ENCODE peak calls at places on chromosomes 2 and 18, in five cellular contexts. G is astrocyte, X is brain microvascular endothelial cell, I is endothelial cell of umbilical vein, K is Panc1. W is an unnamed sample.

GRCh38 chr2:86301711-86302202 is 35.7 kb downstream of the REEP1 start:
- DNase-seq in I (peak), K (no peak), G (no peak), X (no peak), W (no peak)

GRCh38 chr2:47230418-47230817 is 75.3 kb upstream of the STPG4 start:
- DNase-seq in I (no peak), K (no peak), G (peak), X (no peak), W (peak)

GRCh38 chr2:15993232-15993610 is 52.9 kb downstream of the MYCN start:
- DNase-seq in I (no peak), X (no peak), G (no peak), K (no peak), W (no peak)

GRCh38 chr2:10020001-10020400 is 23.3 kb upstream of the KLF11 start:
- DNase-seq in I (no peak), X (no peak), G (no peak), K (no peak), W (no peak)

GRCh38 chr2:64295326-64296149 is 151.3 kb upstream of the PELI1 start:
- DNase-seq in G (no peak), X (no peak), I (no peak), K (no peak), W (no peak)

GRCh38 chr18:76209597-76209996 is 285.4 kb downstream of the ZNF516 start:
- DNase-seq in X (no peak), K (peak), G (peak), I (no peak), W (peak)

GRCh38 chr2:174023591-174024523 is 58.7 kb upstream of the SP3 start:
- DNase-seq in X (peak), G (peak), K (no peak), I (no peak), W (peak)

GRCh38 chr2:84986018-84986417 is 15.1 kb downstream of the KCMF1 start:
- DNase-seq in K (no peak), G (no peak), I (no peak), X (no peak), W (no peak)

GRCh38 chr2:220300806-220301205 is 673.4 kb downstream of the SLC4A3 start:
- DNase-seq in X (no peak), G (peak), K (no peak), I (no peak), W (peak)

GRCh38 chr2:153391131-153391530 is 87.4 kb downstream of the RPRM start:
- DNase-seq in I (no peak), K (no peak), X (no peak), G (peak), W (no peak)

GRCh38 chr2:134926231-134926931 is 7.8 kb downstream of the CCNT2 start:
- DNase-seq in K (no peak), G (no peak), I (peak), X (peak), W (peak)

GRCh38 chr18:76461148-76461547 is 33.9 kb downstream of the ZNF516 start:
- DNase-seq in K (no peak), X (no peak), I (no peak), G (no peak), W (no peak)

GRCh38 chr2:191844706-191845105 is 2.2 kb downstream of the CAVIN2 start:
- DNase-seq in X (no peak), I (no peak), K (no peak), G (no peak), W (peak)

GRCh38 chr2:199570957-199571356 is 113.2 kb upstream of the SATB2 start:
- DNase-seq in K (no peak), X (no peak), I (no peak), G (no peak), W (no peak)

GRCh38 chr2:20205915-20206524 is 18.9 kb downstream of the SDC1 start:
- DNase-seq in G (no peak), X (no peak), K (no peak), I (no peak), W (no peak)

GRCh38 chr2:55500025-55500424 is 19.5 kb upstream of the CFAP36 start:
- DNase-seq in K (no peak), X (peak), I (no peak), G (peak), W (peak)

GRCh38 chr18:12234451-12235190 is 19.5 kb upstream of the CIDEA start:
- DNase-seq in G (no peak), K (no peak), X (no peak), I (no peak), W (no peak)

GRCh38 chr18:12238861-12239260 is 15.3 kb upstream of the CIDEA start:
- DNase-seq in X (peak), K (no peak), I (no peak), G (peak), W (peak)

GRCh38 chr18:12236141-12236540 is 18.0 kb upstream of the CIDEA start:
- DNase-seq in X (no peak), I (no peak), K (no peak), G (no peak), W (no peak)

GRCh38 chr18:12239426-12239825 is 14.7 kb upstream of the CIDEA start:
- DNase-seq in K (no peak), X (peak), G (peak), I (no peak), W (peak)

GRCh38 chr18:12236934-12237832 is 17.0 kb upstream of the CIDEA start:
- DNase-seq in G (peak), K (peak), I (peak), X (peak), W (peak)
- TF ChIP-seq CTCF in G (peak), K (peak), I (peak), X (peak), W (peak)

GRCh38 chr2:3527886-3528785 is 8.8 kb upstream of the ADI1 start:
- DNase-seq in G (no peak), K (no peak), X (no peak), I (no peak), W (no peak)
- H3K4me3 ChIP-seq in G (no peak), K (no peak), X (no peak), I (no peak), W (no peak)

GRCh38 chr2:167869200-167869599 is 378.2 kb downstream of the STK39 start:
- DNase-seq in I (no peak), X (no peak), G (no peak), K (no peak), W (no peak)
- TF ChIP-seq CTCF in I (no peak), X (no peak), G (no peak), K (peak), W (no peak)

GRCh38 chr18:58639237-58639636 is 10.3 kb upstream of the ALPK2 start:
- DNase-seq in I (no peak), K (no peak), G (no peak), X (no peak), W (no peak)
- H3K4me3 ChIP-seq in I (no peak), K (no peak), G (no peak), X (no peak), W (no peak)

DNA sequence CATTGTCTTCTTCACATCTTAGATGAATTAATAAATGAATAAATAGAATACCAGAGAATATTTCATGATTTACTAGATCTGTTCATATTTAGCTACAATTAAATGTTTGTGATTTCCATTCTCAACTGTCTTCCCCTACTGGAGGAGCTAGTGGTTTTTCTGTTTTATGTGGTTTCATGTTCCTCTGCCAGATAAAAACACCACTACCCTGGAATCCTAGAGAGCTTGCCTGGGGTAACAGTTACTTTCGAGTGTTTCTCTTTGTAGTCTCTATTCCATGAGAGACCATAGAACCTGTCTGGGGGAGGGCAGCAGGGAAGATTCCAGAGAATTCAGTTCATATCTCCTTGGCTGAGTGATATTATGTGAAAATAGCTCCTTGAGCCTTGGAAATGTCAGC is 349.2 kb downstream of the INSIG2 start:
- DNase-seq in G (peak), I (no peak), K (no peak), X (no peak), W (no peak)
- TF ChIP-seq CTCF in G (no peak), I (no peak), K (no peak), X (no peak), W (no peak)

GRCh38 chr2:149596471-149596870 is 8.9 kb upstream of the MMADHC start:
- DNase-seq in G (no peak), I (no peak), K (no peak), X (no peak), W (no peak)

GRCh38 chr2:149601141-149601796 is 13.7 kb upstream of the MMADHC start:
- DNase-seq in X (peak), I (peak), G (peak), K (no peak), W (peak)

GRCh38 chr2:149595069-149595963 is 7.7 kb upstream of the MMADHC start:
- DNase-seq in X (no peak), K (no peak), I (peak), G (peak), W (peak)

GRCh38 chr2:149597050-149598013 is 9.8 kb upstream of the MMADHC start:
- DNase-seq in K (peak), X (peak), I (peak), G (peak), W (peak)

DNA sequence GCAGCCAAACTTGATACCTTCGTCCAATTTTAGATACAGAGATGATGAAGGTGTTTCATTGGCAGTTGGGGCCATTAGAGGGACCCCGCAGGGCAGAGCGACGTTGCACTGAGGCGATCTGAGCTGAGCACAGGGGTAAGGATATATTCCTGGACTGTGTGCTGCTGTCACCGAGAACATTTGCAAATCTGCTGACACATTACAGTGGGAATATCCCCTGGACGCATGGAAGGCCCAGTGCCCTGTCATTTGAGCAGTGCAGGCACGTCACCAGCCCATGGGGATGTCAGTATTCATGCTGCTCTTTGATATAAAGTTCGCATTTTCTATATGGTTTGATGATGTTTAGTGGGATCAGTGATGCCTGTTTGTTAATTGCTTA is 10.4 kb upstream of the MMADHC start:
- DNase-seq in K (no peak), I (no peak), X (peak), G (no peak), W (no peak)
- H3K4me3 ChIP-seq in K (peak), I (no peak), X (peak), G (peak), W (peak)

GRCh38 chr2:157415632-157416101 is 28.2 kb downstream of the CYTIP start:
- DNase-seq in I (no peak), X (no peak), G (no peak), K (no peak), W (no peak)

GRCh38 chr2:157411624-157412336 is 32.1 kb downstream of the CYTIP start:
- DNase-seq in I (no peak), G (no peak), K (no peak), X (no peak), W (no peak)

GRCh38 chr2:157418215-157418614 is 25.7 kb downstream of the CYTIP start:
- DNase-seq in K (no peak), X (no peak), I (no peak), G (no peak), W (no peak)

GRCh38 chr2:157413342-157414035 is 30.4 kb downstream of the CYTIP start:
- DNase-seq in K (no peak), X (no peak), G (no peak), I (no peak), W (no peak)

GRCh38 chr2:157414050-157414449 is 29.8 kb downstream of the CYTIP start:
- DNase-seq in X (no peak), G (no peak), K (no peak), I (no peak), W (no peak)
- TF ChIP-seq CTCF in X (no peak), G (no peak), K (no peak), I (no peak), W (no peak)

DNA sequence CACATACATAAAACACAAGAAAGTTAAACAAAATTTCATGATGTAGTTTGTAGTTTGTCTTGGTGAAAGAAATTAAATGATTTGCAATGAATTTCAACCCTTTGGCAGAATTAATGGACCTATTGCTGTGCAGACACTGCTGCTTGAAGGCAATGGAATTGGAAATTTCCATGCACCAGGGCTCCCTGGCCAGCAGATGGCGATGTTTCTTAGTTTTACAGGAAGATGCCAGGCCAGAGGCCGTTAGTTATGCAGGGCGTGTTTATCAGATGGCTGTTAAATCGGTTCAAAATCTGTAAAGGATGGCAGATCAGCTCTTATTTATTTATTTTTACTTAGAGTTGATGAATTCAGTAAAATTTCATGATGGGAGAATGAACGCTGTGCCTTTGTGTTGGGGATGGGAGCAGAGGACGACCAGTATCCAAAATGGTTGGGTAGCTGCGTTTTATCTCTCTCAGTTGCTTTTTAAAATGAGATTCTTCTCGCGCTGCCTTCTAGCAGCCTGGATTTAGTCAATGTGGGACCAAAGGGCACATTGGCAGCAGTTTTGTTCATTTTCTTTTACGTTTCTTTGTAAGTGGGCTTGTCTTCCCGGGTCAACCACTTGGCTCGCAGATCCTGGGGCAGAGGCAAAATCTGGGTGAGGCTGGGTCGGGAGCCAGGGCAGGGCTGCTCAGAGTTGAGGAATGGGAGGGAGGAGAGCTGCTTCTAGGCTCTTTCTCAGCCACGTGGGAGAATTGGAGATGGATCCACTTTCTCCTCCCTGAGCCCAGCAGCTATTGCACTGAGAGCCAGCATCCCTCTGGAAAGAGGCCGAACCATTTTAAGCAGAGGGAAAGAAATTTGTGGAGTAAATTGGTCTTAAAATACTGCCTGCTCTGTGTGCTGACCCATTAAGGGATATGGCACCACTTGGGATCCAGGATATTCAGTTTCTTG is 344.0 kb downstream of the PIK3C3 start:
- DNase-seq in G (peak), K (peak), X (peak), I (peak), W (peak)
- H3K4me3 ChIP-seq in G (no peak), K (no peak), X (peak), I (no peak), W (peak)

GRCh38 chr2:112923237-112923966 is 12.4 kb downstream of the IL37 start:
- DNase-seq in K (no peak), X (no peak), G (no peak), I (no peak), W (peak)
- TF ChIP-seq CTCF in K (no peak), X (peak), G (no peak), I (no peak), W (peak)